ENCODE peak calls at places on chromosomes 12 and 14, in six cellular contexts. I, B, C, J, A and H are unnamed samples.

GRCh38 chr12:3160081-3160480 is 82.9 kb downstream of the TSPAN9 start:
- DNase-seq in A (no peak), C (no peak), J (no peak), B (no peak), I (peak; percentile 49), H (no peak)

GRCh38 chr12:26614217-26614616 is 218.8 kb downstream of the ITPR2 start:
- DNase-seq in I (peak; percentile 26), B (peak; percentile 58), A (peak; percentile 17), C (peak; percentile 48), J (peak; percentile 20), H (peak; percentile 55)

GRCh38 chr14:105049753-105050550 is 15.3 kb downstream of the GPR132 start:
- DNase-seq in B (no peak), J (no peak), A (no peak), I (no peak), C (no peak), H (no peak)

GRCh38 chr12:92786045-92786444 is 83.3 kb downstream of the PLEKHG7 start:
- DNase-seq in I (peak; percentile 67), C (no peak), B (no peak), J (peak; percentile 37), A (no peak), H (no peak)

GRCh38 chr14:34629344-34629656 is 648 bp downstream of the SNX6 start:
- DNase-seq in C (no peak), J (no peak), A (no peak), B (no peak), I (no peak), H (no peak)

GRCh38 chr14:95519699-95520098 is 3.2 kb upstream of the SYNE3 start:
- DNase-seq in B (no peak), A (no peak), I (peak; percentile 77), C (no peak), J (peak; percentile 85), H (no peak)

GRCh38 chr12:132513070-132513398 is 23.1 kb downstream of the FBRSL1 start:
- DNase-seq in C (no peak), B (no peak), I (peak; percentile 75), J (no peak), A (no peak), H (no peak)

GRCh38 chr14:73744175-73744867 is 30.1 kb upstream of the PNMA1 start:
- DNase-seq in C (no peak), I (no peak), B (no peak), J (no peak), A (no peak), H (no peak)

GRCh38 chr12:96743606-96744005 is 163.5 kb upstream of the NEDD1 start:
- DNase-seq in B (no peak), I (peak; percentile 38), A (no peak), C (no peak), J (no peak), H (no peak)

GRCh38 chr12:2833327-2833726 is 1.5 kb downstream of the NRIP2 start:
- DNase-seq in J (no peak), C (no peak), I (no peak), A (no peak), B (no peak), H (no peak)

GRCh38 chr14:37593496-37594237 is 1.4 kb downstream of the FOXA1 start:
- DNase-seq in C (no peak), B (no peak), J (peak; percentile 0), I (no peak), A (no peak), H (no peak)

GRCh38 chr12:47949441-47950341 is 13.7 kb upstream of the TMEM106C start:
- DNase-seq in C (peak; percentile 80), I (peak; percentile 72), J (peak; percentile 84), A (peak; percentile 76), B (peak; percentile 87), H (peak; percentile 91)
- H2BK120ac ChIP-seq in C (no peak overlapping the region), I (no peak overlapping the region), J (no peak overlapping the region), A (no peak overlapping the region), B (no peak overlapping the region), H (no peak overlapping the region)

GRCh38 chr12:122282066-122282465 is 15.8 kb upstream of the VPS33A start:
- DNase-seq in C (peak; percentile 58), I (peak; percentile 87), A (no peak), J (peak; percentile 69), B (no peak), H (no peak)
- H2BK15ac ChIP-seq in C (no peak overlapping the region), I (no peak overlapping the region), A (no peak overlapping the region), J (no peak overlapping the region), B (no peak overlapping the region), H (no peak overlapping the region)

DNA sequence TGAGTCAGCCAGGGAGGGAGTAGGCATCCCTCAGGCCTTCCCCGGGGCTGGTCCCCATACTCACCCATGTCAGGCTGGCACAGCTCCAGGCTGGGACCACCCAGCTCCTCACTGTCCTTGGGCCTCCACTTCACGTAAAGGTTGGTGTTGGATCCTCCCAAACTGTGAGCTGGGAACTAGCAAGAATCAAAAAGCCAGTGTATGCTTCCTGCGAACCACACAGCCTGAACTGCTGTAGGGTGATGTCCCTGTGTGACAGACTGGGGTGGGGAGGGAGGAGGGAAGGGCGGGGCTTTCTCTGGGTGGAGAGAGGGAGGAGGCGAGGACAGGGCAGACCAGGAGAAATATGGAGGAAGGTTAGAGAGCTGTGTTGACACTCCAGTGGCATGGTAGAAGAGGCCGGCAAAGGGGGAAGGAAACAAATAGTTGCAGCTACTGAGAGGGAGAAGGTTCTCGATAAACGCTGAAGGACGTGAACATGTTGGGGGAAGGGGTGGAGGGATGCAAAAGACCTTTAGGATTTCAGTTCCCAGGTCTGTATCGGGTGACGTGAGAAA is 6.1 kb upstream of the BAZ2A start:
- DNase-seq in C (peak; percentile 93), I (peak; percentile 80), B (peak; percentile 73), J (peak; percentile 94), A (no peak), H (peak; percentile 93)
- H3K18ac ChIP-seq in C (no peak overlapping the region), I (peak overlapping the region; percentile 60), B (peak overlapping the region; percentile 55), J (peak overlapping the region; percentile 91), A (peak overlapping the region; percentile 78), H (no peak overlapping the region)

GRCh38 chr12:1688086-1688710 is 2.7 kb upstream of the ADIPOR2 start:
- DNase-seq in C (no peak), A (no peak), B (no peak), I (no peak), J (no peak), H (no peak)
- H2BK120ac ChIP-seq in C (no peak overlapping the region), A (no peak overlapping the region), B (no peak overlapping the region), I (no peak overlapping the region), J (no peak overlapping the region), H (no peak overlapping the region)